ENCODE peak calls at places on chromosomes 7 and 10, in nine cellular contexts. One of them, this sample, is unnamed.

GRCh38 chr10:24816997-24817396 is 93.3 kb upstream of the ARHGAP21 start:
- DNase-seq in tibial nerve: no peak
- DNase-seq in adrenal gland: no peak
- DNase-seq in psoas muscle: no peak
- DNase-seq in H1: no peak
- DNase-seq in endodermal cell: no peak
- DNase-seq in transverse colon: no peak
- DNase-seq in BE2C: no peak
- DNase-seq in Panc1: no peak
- DNase-seq in this sample: no peak

GRCh38 chr10:13938940-13939339 is 352.2 kb downstream of the PRPF18 start:
- DNase-seq in tibial nerve: no peak
- DNase-seq in adrenal gland: no peak
- DNase-seq in BE2C: no peak
- DNase-seq in H1: no peak
- DNase-seq in Panc1: no peak
- DNase-seq in transverse colon: no peak
- DNase-seq in endodermal cell: no peak
- DNase-seq in psoas muscle: no peak
- DNase-seq in this sample: no peak

GRCh38 chr10:5944389-5945202 is 32.7 kb downstream of the IL15RA start:
- DNase-seq in psoas muscle: peak; percentile 82
- DNase-seq in BE2C: no peak
- DNase-seq in adrenal gland: peak; percentile 92
- DNase-seq in H1: no peak
- DNase-seq in tibial nerve: peak; percentile 88
- DNase-seq in transverse colon: peak; percentile 78
- DNase-seq in endodermal cell: no peak
- DNase-seq in Panc1: peak; percentile 53
- DNase-seq in this sample: no peak

GRCh38 chr7:29494350-29494749 is 69.3 kb upstream of the PRR15 start:
- DNase-seq in BE2C: no peak
- DNase-seq in tibial nerve: no peak
- DNase-seq in psoas muscle: no peak
- DNase-seq in transverse colon: no peak
- DNase-seq in adrenal gland: no peak
- DNase-seq in H1: no peak
- DNase-seq in endodermal cell: no peak
- DNase-seq in Panc1: no peak
- DNase-seq in this sample: no peak

GRCh38 chr7:91165846-91166230 is 98.4 kb upstream of the FZD1 start:
- DNase-seq in Panc1: no peak
- DNase-seq in tibial nerve: no peak
- DNase-seq in adrenal gland: no peak
- DNase-seq in endodermal cell: no peak
- DNase-seq in H1: no peak
- DNase-seq in BE2C: no peak
- DNase-seq in psoas muscle: no peak
- DNase-seq in transverse colon: no peak
- DNase-seq in this sample: no peak

GRCh38 chr10:48439031-48439430 is 132.6 kb downstream of the MAPK8 start:
- DNase-seq in psoas muscle: no peak
- DNase-seq in endodermal cell: no peak
- DNase-seq in adrenal gland: no peak
- DNase-seq in Panc1: no peak
- DNase-seq in tibial nerve: no peak
- DNase-seq in BE2C: no peak
- DNase-seq in transverse colon: no peak
- DNase-seq in H1: no peak
- DNase-seq in this sample: no peak

GRCh38 chr7:69776611-69777010 is 178.3 kb downstream of the AUTS2 start:
- DNase-seq in endodermal cell: no peak
- DNase-seq in tibial nerve: no peak
- DNase-seq in BE2C: no peak
- DNase-seq in adrenal gland: no peak
- DNase-seq in psoas muscle: no peak
- DNase-seq in transverse colon: no peak
- DNase-seq in H1: no peak
- DNase-seq in Panc1: no peak
- DNase-seq in this sample: peak; percentile 7

GRCh38 chr10:121485443-121486139 is 112.7 kb downstream of the FGFR2 start:
- DNase-seq in tibial nerve: no peak
- DNase-seq in transverse colon: no peak
- DNase-seq in endodermal cell: peak; percentile 58
- DNase-seq in psoas muscle: no peak
- DNase-seq in Panc1: no peak
- DNase-seq in adrenal gland: no peak
- DNase-seq in BE2C: no peak
- DNase-seq in H1: no peak
- DNase-seq in this sample: no peak

GRCh38 chr7:50393076-50393475 is 57.1 kb downstream of the FIGNL1 start:
- DNase-seq in tibial nerve: no peak
- DNase-seq in Panc1: no peak
- DNase-seq in adrenal gland: no peak
- DNase-seq in psoas muscle: no peak
- DNase-seq in endodermal cell: no peak
- DNase-seq in BE2C: no peak
- DNase-seq in H1: no peak
- DNase-seq in transverse colon: no peak
- DNase-seq in this sample: no peak

GRCh38 chr7:141585592-141586510 is 34.6 kb downstream of the AGK start:
- DNase-seq in psoas muscle: no peak
- DNase-seq in transverse colon: no peak
- DNase-seq in BE2C: no peak
- DNase-seq in H1: no peak
- DNase-seq in Panc1: peak; percentile 28
- DNase-seq in adrenal gland: no peak
- DNase-seq in tibial nerve: no peak
- DNase-seq in endodermal cell: no peak
- DNase-seq in this sample: no peak

GRCh38 chr7:152180587-152180986 is 155.1 kb downstream of the GALNT11 start:
- DNase-seq in transverse colon: no peak
- DNase-seq in adrenal gland: peak; percentile 43
- DNase-seq in psoas muscle: no peak
- DNase-seq in tibial nerve: no peak
- DNase-seq in endodermal cell: no peak
- DNase-seq in H1: no peak
- DNase-seq in BE2C: peak; percentile 40
- DNase-seq in Panc1: no peak
- DNase-seq in this sample: no peak

GRCh38 chr7:47951374-47951773 is 3.1 kb upstream of the PKD1L1 start:
- DNase-seq in transverse colon: no peak
- DNase-seq in tibial nerve: no peak
- DNase-seq in adrenal gland: no peak
- DNase-seq in endodermal cell: no peak
- DNase-seq in BE2C: no peak
- DNase-seq in Panc1: no peak
- DNase-seq in psoas muscle: no peak
- DNase-seq in H1: no peak
- DNase-seq in this sample: peak; percentile 48

GRCh38 chr7:69654381-69654780 is 56.1 kb downstream of the AUTS2 start:
- DNase-seq in endodermal cell: no peak
- DNase-seq in transverse colon: no peak
- DNase-seq in psoas muscle: peak; percentile 51
- DNase-seq in Panc1: no peak
- DNase-seq in BE2C: no peak
- DNase-seq in H1: no peak
- DNase-seq in tibial nerve: no peak
- DNase-seq in adrenal gland: peak; percentile 50
- DNase-seq in this sample: no peak

GRCh38 chr10:103661951-103662405 is 168.5 kb downstream of the NEURL1 start:
- DNase-seq in BE2C: no peak
- DNase-seq in endodermal cell: no peak
- DNase-seq in adrenal gland: no peak
- DNase-seq in transverse colon: no peak
- DNase-seq in Panc1: no peak
- DNase-seq in tibial nerve: no peak
- DNase-seq in psoas muscle: no peak
- DNase-seq in H1: no peak
- DNase-seq in this sample: no peak
- TF ChIP-seq CTCF in BE2C: no peak
- TF ChIP-seq CTCF in endodermal cell: no peak
- TF ChIP-seq CTCF in adrenal gland: no peak
- TF ChIP-seq CTCF in transverse colon: no peak
- TF ChIP-seq CTCF in Panc1: no peak
- TF ChIP-seq CTCF in tibial nerve: no peak
- TF ChIP-seq CTCF in psoas muscle: no peak
- TF ChIP-seq CTCF in H1: no peak
- TF ChIP-seq CTCF in this sample: no peak

GRCh38 chr10:60139798-60140566 is 233.6 kb upstream of the CCDC6 start:
- DNase-seq in adrenal gland: no peak
- DNase-seq in psoas muscle: no peak
- DNase-seq in endodermal cell: peak; percentile 59
- DNase-seq in tibial nerve: no peak
- DNase-seq in transverse colon: no peak
- DNase-seq in H1: no peak
- DNase-seq in BE2C: no peak
- DNase-seq in Panc1: no peak
- DNase-seq in this sample: no peak

GRCh38 chr10:60137292-60137992 is 231.1 kb upstream of the CCDC6 start:
- DNase-seq in BE2C: no peak
- DNase-seq in endodermal cell: no peak
- DNase-seq in tibial nerve: no peak
- DNase-seq in psoas muscle: no peak
- DNase-seq in Panc1: no peak
- DNase-seq in transverse colon: no peak
- DNase-seq in adrenal gland: no peak
- DNase-seq in H1: no peak
- DNase-seq in this sample: no peak

GRCh38 chr10:60139290-60139689 is 232.9 kb upstream of the CCDC6 start:
- DNase-seq in adrenal gland: no peak
- DNase-seq in Panc1: no peak
- DNase-seq in tibial nerve: no peak
- DNase-seq in endodermal cell: no peak
- DNase-seq in psoas muscle: no peak
- DNase-seq in BE2C: no peak
- DNase-seq in H1: no peak
- DNase-seq in transverse colon: no peak
- DNase-seq in this sample: no peak

GRCh38 chr10:60138026-60138425 is 231.7 kb upstream of the CCDC6 start:
- DNase-seq in tibial nerve: no peak
- DNase-seq in BE2C: no peak
- DNase-seq in psoas muscle: no peak
- DNase-seq in adrenal gland: no peak
- DNase-seq in Panc1: no peak
- DNase-seq in transverse colon: no peak
- DNase-seq in endodermal cell: no peak
- DNase-seq in H1: no peak
- DNase-seq in this sample: no peak

GRCh38 chr10:60138842-60139241 is 232.5 kb upstream of the CCDC6 start:
- DNase-seq in BE2C: no peak
- DNase-seq in endodermal cell: no peak
- DNase-seq in tibial nerve: no peak
- DNase-seq in transverse colon: no peak
- DNase-seq in psoas muscle: no peak
- DNase-seq in adrenal gland: no peak
- DNase-seq in H1: no peak
- DNase-seq in Panc1: no peak
- DNase-seq in this sample: no peak
- H3K4me3 ChIP-seq in BE2C: no peak overlapping the region
- H3K4me3 ChIP-seq in endodermal cell: peak overlapping the region; percentile 82
- H3K4me3 ChIP-seq in tibial nerve: no peak overlapping the region
- H3K4me3 ChIP-seq in transverse colon: peak overlapping the region; percentile 42
- H3K4me3 ChIP-seq in psoas muscle: peak overlapping the region; percentile 65
- H3K4me3 ChIP-seq in adrenal gland: no peak overlapping the region
- H3K4me3 ChIP-seq in H1: peak overlapping the region; percentile 59
- H3K4me3 ChIP-seq in Panc1: no peak overlapping the region
- H3K4me3 ChIP-seq in this sample: peak overlapping the region; percentile 38

GRCh38 chr10:69345890-69346474 is 67.7 kb downstream of the HK1 start:
- DNase-seq in psoas muscle: no peak
- DNase-seq in adrenal gland: no peak
- DNase-seq in BE2C: no peak
- DNase-seq in transverse colon: no peak
- DNase-seq in H1: no peak
- DNase-seq in Panc1: no peak
- DNase-seq in endodermal cell: peak; percentile 54
- DNase-seq in tibial nerve: no peak
- DNase-seq in this sample: no peak
- H3K4me1 ChIP-seq in psoas muscle: peaks cover 73% of the 10 kb centered on the region
- H3K4me1 ChIP-seq in adrenal gland: no peaks in the 10 kb centered on the region
- H3K4me1 ChIP-seq in BE2C: peaks cover 3% of the 10 kb centered on the region
- H3K4me1 ChIP-seq in transverse colon: peaks cover 44% of the 10 kb centered on the region
- H3K4me1 ChIP-seq in H1: peaks cover 24% of the 10 kb centered on the region
- H3K4me1 ChIP-seq in Panc1: no peaks in the 10 kb centered on the region
- H3K4me1 ChIP-seq in endodermal cell: peaks cover 2% of the 10 kb centered on the region
- H3K4me1 ChIP-seq in tibial nerve: peaks cover 44% of the 10 kb centered on the region
- H3K4me1 ChIP-seq in this sample: no peaks in the 10 kb centered on the region

DNA sequence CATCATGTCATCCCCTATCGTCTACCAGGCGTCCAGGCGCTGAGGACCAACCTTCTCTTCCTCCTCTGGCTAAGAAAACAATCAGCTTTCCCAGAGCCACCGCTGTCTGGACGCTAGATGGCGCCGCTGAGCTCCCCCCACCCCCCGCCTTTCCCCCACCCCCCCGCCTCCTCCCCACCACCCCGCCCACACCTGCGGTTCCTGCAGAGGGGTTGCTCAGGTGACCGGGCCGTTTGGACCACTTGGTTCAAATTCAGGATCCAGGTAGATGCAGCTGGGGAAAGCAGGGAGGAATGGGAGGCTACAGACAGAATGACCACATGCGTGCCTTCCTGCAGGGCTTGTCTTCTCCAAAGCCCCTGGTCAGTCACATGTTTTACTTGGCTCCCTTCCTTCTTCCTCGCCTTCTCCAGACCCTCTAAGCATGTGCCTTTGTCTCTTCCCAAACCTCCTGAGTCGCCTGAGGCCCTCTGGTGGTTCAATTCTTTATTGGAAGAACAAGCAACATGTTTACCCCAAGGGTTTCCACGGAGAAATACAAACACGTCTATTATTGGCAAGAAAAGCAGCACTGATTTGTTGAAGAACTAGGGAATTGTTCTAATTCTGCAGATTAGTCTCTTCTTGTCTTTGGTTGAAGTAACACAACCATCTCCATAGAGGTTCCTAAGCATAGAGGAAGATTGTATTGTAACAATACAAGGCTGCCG is 24.7 kb downstream of the AOC1 start:
- DNase-seq in H1: peak; percentile 62
- DNase-seq in tibial nerve: peak; percentile 67
- DNase-seq in psoas muscle: no peak
- DNase-seq in Panc1: no peak
- DNase-seq in adrenal gland: peak; percentile 60
- DNase-seq in BE2C: peak; percentile 84
- DNase-seq in endodermal cell: peak; percentile 88
- DNase-seq in transverse colon: peak; percentile 66
- DNase-seq in this sample: peak; percentile 82
- TF ChIP-seq CTCF in H1: peak; percentile 78
- TF ChIP-seq CTCF in tibial nerve: peak; percentile 46
- TF ChIP-seq CTCF in psoas muscle: peak; percentile 21
- TF ChIP-seq CTCF in Panc1: peak; percentile 60
- TF ChIP-seq CTCF in adrenal gland: peak; percentile 49
- TF ChIP-seq CTCF in BE2C: peak; percentile 78
- TF ChIP-seq CTCF in endodermal cell: peak; percentile 78
- TF ChIP-seq CTCF in transverse colon: peak; percentile 45
- TF ChIP-seq CTCF in this sample: peak; percentile 61

DNA sequence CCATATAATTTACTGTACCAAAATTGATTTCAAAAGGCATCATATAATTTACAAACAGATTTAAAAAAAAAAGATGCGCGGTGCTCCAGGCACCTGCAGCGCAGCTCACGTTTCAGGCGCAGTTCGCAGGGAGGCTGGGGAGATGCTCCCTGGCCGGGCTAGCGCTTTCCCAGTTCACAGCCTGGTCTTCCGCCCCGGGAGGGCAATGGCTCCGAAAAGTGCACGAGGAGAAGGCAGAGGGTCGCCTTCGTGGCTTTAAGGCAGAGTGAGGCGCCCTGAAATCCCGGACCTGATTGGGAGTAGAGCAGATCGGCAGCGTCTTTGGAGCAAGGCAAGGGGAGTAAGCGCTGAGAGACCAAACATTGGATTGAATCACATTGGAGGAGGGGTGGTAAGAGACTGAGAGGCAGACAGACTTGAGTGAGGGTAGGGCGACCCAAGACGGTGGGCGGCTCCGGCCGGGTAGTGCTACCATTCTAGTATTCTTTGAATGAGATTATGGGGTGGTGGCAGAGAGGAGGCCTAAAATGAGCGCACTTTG is 1.5 kb downstream of the NEUROG3 start:
- DNase-seq in H1: no peak
- DNase-seq in adrenal gland: no peak
- DNase-seq in Panc1: no peak
- DNase-seq in BE2C: no peak
- DNase-seq in endodermal cell: peak; percentile 68
- DNase-seq in transverse colon: no peak
- DNase-seq in tibial nerve: no peak
- DNase-seq in psoas muscle: no peak
- DNase-seq in this sample: no peak
- H3K4me3 ChIP-seq in H1: peak overlapping the region; percentile 40
- H3K4me3 ChIP-seq in adrenal gland: no peak overlapping the region
- H3K4me3 ChIP-seq in Panc1: no peak overlapping the region
- H3K4me3 ChIP-seq in BE2C: no peak overlapping the region
- H3K4me3 ChIP-seq in endodermal cell: peak overlapping the region; percentile 62
- H3K4me3 ChIP-seq in transverse colon: no peak overlapping the region
- H3K4me3 ChIP-seq in tibial nerve: peak overlapping the region; percentile 44
- H3K4me3 ChIP-seq in psoas muscle: no peak overlapping the region
- H3K4me3 ChIP-seq in this sample: no peak overlapping the region

This sample was measured in Caco-2.